ENCODE peak calls at places on chromosome 18, in five cellular contexts. One of them, this sample, is unnamed.

GRCh38 chr18:35776481-35776880 is 194.9 kb downstream of the GALNT1 start:
- DNase-seq in nephron progenitor cell: no peak
- DNase-seq in activated CD4-positive, alpha-beta T cell treated with anti-CD3 and anti-CD28 coated beads, Interleukin-2, amount 50 U/mL, for 24 hours: no peak
- DNase-seq in A549: no peak
- DNase-seq in Kasumi-1: no peak
- DNase-seq in this sample: peak

GRCh38 chr18:7987284-7987976 is 420.3 kb downstream of the PTPRM start:
- DNase-seq in activated CD4-positive, alpha-beta T cell treated with anti-CD3 and anti-CD28 coated beads, Interleukin-2, amount 50 U/mL, for 24 hours: no peak
- DNase-seq in nephron progenitor cell: no peak
- DNase-seq in Kasumi-1: no peak
- DNase-seq in A549: no peak
- DNase-seq in this sample: peak

GRCh38 chr18:32095571-32096229 is 4.0 kb downstream of the RNF138 start:
- DNase-seq in Kasumi-1: no peak
- DNase-seq in A549: no peak
- DNase-seq in activated CD4-positive, alpha-beta T cell treated with anti-CD3 and anti-CD28 coated beads, Interleukin-2, amount 50 U/mL, for 24 hours: no peak
- DNase-seq in nephron progenitor cell: no peak
- DNase-seq in this sample: no peak

GRCh38 chr18:14947482-14948162 is 199.7 kb downstream of the ANKRD30B start:
- DNase-seq in activated CD4-positive, alpha-beta T cell treated with anti-CD3 and anti-CD28 coated beads, Interleukin-2, amount 50 U/mL, for 24 hours: no peak
- DNase-seq in A549: no peak
- DNase-seq in nephron progenitor cell: no peak
- DNase-seq in Kasumi-1: no peak
- DNase-seq in this sample: no peak

GRCh38 chr18:12325726-12326245 is 17.7 kb downstream of the TUBB6 start:
- DNase-seq in A549: no peak
- DNase-seq in activated CD4-positive, alpha-beta T cell treated with anti-CD3 and anti-CD28 coated beads, Interleukin-2, amount 50 U/mL, for 24 hours: no peak
- DNase-seq in Kasumi-1: no peak
- DNase-seq in nephron progenitor cell: no peak
- DNase-seq in this sample: no peak

GRCh38 chr18:14933049-14933851 is 185.3 kb downstream of the ANKRD30B start:
- DNase-seq in activated CD4-positive, alpha-beta T cell treated with anti-CD3 and anti-CD28 coated beads, Interleukin-2, amount 50 U/mL, for 24 hours: no peak
- DNase-seq in Kasumi-1: no peak
- DNase-seq in nephron progenitor cell: no peak
- DNase-seq in A549: no peak
- DNase-seq in this sample: no peak

GRCh38 chr18:31973929-31974546 is 31.1 kb upstream of the TRAPPC8 start:
- DNase-seq in nephron progenitor cell: no peak
- DNase-seq in A549: no peak
- DNase-seq in Kasumi-1: no peak
- DNase-seq in activated CD4-positive, alpha-beta T cell treated with anti-CD3 and anti-CD28 coated beads, Interleukin-2, amount 50 U/mL, for 24 hours: no peak
- DNase-seq in this sample: no peak

GRCh38 chr18:36401462-36401861 is 103.9 kb downstream of the FHOD3 start:
- DNase-seq in activated CD4-positive, alpha-beta T cell treated with anti-CD3 and anti-CD28 coated beads, Interleukin-2, amount 50 U/mL, for 24 hours: no peak
- DNase-seq in A549: no peak
- DNase-seq in nephron progenitor cell: no peak
- DNase-seq in Kasumi-1: no peak
- DNase-seq in this sample: no peak

GRCh38 chr18:76823574-76823973 is 1.2 kb downstream of the ZNF236 start:
- DNase-seq in A549: peak
- DNase-seq in nephron progenitor cell: peak
- DNase-seq in activated CD4-positive, alpha-beta T cell treated with anti-CD3 and anti-CD28 coated beads, Interleukin-2, amount 50 U/mL, for 24 hours: no peak
- DNase-seq in Kasumi-1: peak
- DNase-seq in this sample: peak

This sample was measured in fibroblast of mammary gland.